ENCODE peak calls at places on chromosomes 1 and 21, in nine cellular contexts. One of them, this sample, is unnamed.

GRCh38 chr1:197838836-197839235 is 63.6 kb upstream of the DENND1B start:
- DNase-seq in activated CD4-positive, alpha-beta T cell treated with anti-CD3 and anti-CD28 coated beads, Interleukin-2, amount 50 U/mL, for 24 hours: no peak
- DNase-seq in central memory CD4-positive, alpha-beta T cell: no peak
- DNase-seq in HS-5: peak
- DNase-seq in psoas muscle: no peak
- DNase-seq in Daoy: peak
- DNase-seq in SJCRH30: no peak
- DNase-seq in CD8-positive, alpha-beta memory T cell: no peak
- DNase-seq in head of caudate nucleus: no peak
- DNase-seq in this sample: no peak

GRCh38 chr1:235391879-235392278 is 24.7 kb downstream of the TBCE start:
- DNase-seq in activated CD4-positive, alpha-beta T cell treated with anti-CD3 and anti-CD28 coated beads, Interleukin-2, amount 50 U/mL, for 24 hours: no peak
- DNase-seq in CD8-positive, alpha-beta memory T cell: no peak
- DNase-seq in Daoy: no peak
- DNase-seq in HS-5: no peak
- DNase-seq in head of caudate nucleus: no peak
- DNase-seq in SJCRH30: no peak
- DNase-seq in psoas muscle: no peak
- DNase-seq in central memory CD4-positive, alpha-beta T cell: no peak
- DNase-seq in this sample: no peak

GRCh38 chr1:212613440-212614335 is 5.1 kb downstream of the ATF3 start:
- DNase-seq in central memory CD4-positive, alpha-beta T cell: no peak
- DNase-seq in activated CD4-positive, alpha-beta T cell treated with anti-CD3 and anti-CD28 coated beads, Interleukin-2, amount 50 U/mL, for 24 hours: no peak
- DNase-seq in CD8-positive, alpha-beta memory T cell: no peak
- DNase-seq in Daoy: peak
- DNase-seq in HS-5: no peak
- DNase-seq in SJCRH30: no peak
- DNase-seq in head of caudate nucleus: no peak
- DNase-seq in psoas muscle: no peak
- DNase-seq in this sample: no peak

GRCh38 chr21:41605178-41605933 is 97.4 kb upstream of the TMPRSS2 start:
- DNase-seq in psoas muscle: no peak
- DNase-seq in head of caudate nucleus: no peak
- DNase-seq in Daoy: no peak
- DNase-seq in CD8-positive, alpha-beta memory T cell: no peak
- DNase-seq in SJCRH30: no peak
- DNase-seq in central memory CD4-positive, alpha-beta T cell: no peak
- DNase-seq in HS-5: no peak
- DNase-seq in activated CD4-positive, alpha-beta T cell treated with anti-CD3 and anti-CD28 coated beads, Interleukin-2, amount 50 U/mL, for 24 hours: no peak
- DNase-seq in this sample: peak

GRCh38 chr21:44858791-44859190 is 14.7 kb downstream of the PTTG1IP start:
- DNase-seq in head of caudate nucleus: no peak
- DNase-seq in SJCRH30: no peak
- DNase-seq in CD8-positive, alpha-beta memory T cell: no peak
- DNase-seq in psoas muscle: no peak
- DNase-seq in HS-5: no peak
- DNase-seq in Daoy: no peak
- DNase-seq in activated CD4-positive, alpha-beta T cell treated with anti-CD3 and anti-CD28 coated beads, Interleukin-2, amount 50 U/mL, for 24 hours: no peak
- DNase-seq in central memory CD4-positive, alpha-beta T cell: no peak
- DNase-seq in this sample: no peak

GRCh38 chr1:225626698-225627097 is 26.2 kb downstream of the ENAH start:
- DNase-seq in SJCRH30: no peak
- DNase-seq in HS-5: no peak
- DNase-seq in Daoy: no peak
- DNase-seq in head of caudate nucleus: no peak
- DNase-seq in psoas muscle: no peak
- DNase-seq in activated CD4-positive, alpha-beta T cell treated with anti-CD3 and anti-CD28 coated beads, Interleukin-2, amount 50 U/mL, for 24 hours: no peak
- DNase-seq in central memory CD4-positive, alpha-beta T cell: no peak
- DNase-seq in CD8-positive, alpha-beta memory T cell: no peak
- DNase-seq in this sample: no peak

GRCh38 chr1:107724648-107725047 is 240.3 kb downstream of the VAV3 start:
- DNase-seq in SJCRH30: no peak
- DNase-seq in head of caudate nucleus: no peak
- DNase-seq in central memory CD4-positive, alpha-beta T cell: no peak
- DNase-seq in HS-5: no peak
- DNase-seq in Daoy: no peak
- DNase-seq in psoas muscle: no peak
- DNase-seq in activated CD4-positive, alpha-beta T cell treated with anti-CD3 and anti-CD28 coated beads, Interleukin-2, amount 50 U/mL, for 24 hours: no peak
- DNase-seq in CD8-positive, alpha-beta memory T cell: no peak
- DNase-seq in this sample: no peak

GRCh38 chr1:30444404-30444803 is 279.0 kb downstream of the MATN1 start:
- DNase-seq in CD8-positive, alpha-beta memory T cell: no peak
- DNase-seq in Daoy: no peak
- DNase-seq in head of caudate nucleus: no peak
- DNase-seq in SJCRH30: no peak
- DNase-seq in central memory CD4-positive, alpha-beta T cell: no peak
- DNase-seq in activated CD4-positive, alpha-beta T cell treated with anti-CD3 and anti-CD28 coated beads, Interleukin-2, amount 50 U/mL, for 24 hours: no peak
- DNase-seq in psoas muscle: no peak
- DNase-seq in HS-5: no peak
- DNase-seq in this sample: no peak

GRCh38 chr1:12511516-12512468 is 106.2 kb downstream of the DHRS3 start:
- DNase-seq in CD8-positive, alpha-beta memory T cell: no peak
- DNase-seq in central memory CD4-positive, alpha-beta T cell: no peak
- DNase-seq in HS-5: no peak
- DNase-seq in head of caudate nucleus: no peak
- DNase-seq in psoas muscle: no peak
- DNase-seq in Daoy: no peak
- DNase-seq in SJCRH30: no peak
- DNase-seq in activated CD4-positive, alpha-beta T cell treated with anti-CD3 and anti-CD28 coated beads, Interleukin-2, amount 50 U/mL, for 24 hours: no peak
- DNase-seq in this sample: no peak

GRCh38 chr1:210291786-210292275 is 36.9 kb upstream of the HHAT start:
- DNase-seq in SJCRH30: no peak
- DNase-seq in activated CD4-positive, alpha-beta T cell treated with anti-CD3 and anti-CD28 coated beads, Interleukin-2, amount 50 U/mL, for 24 hours: no peak
- DNase-seq in CD8-positive, alpha-beta memory T cell: no peak
- DNase-seq in HS-5: no peak
- DNase-seq in central memory CD4-positive, alpha-beta T cell: no peak
- DNase-seq in Daoy: peak
- DNase-seq in head of caudate nucleus: no peak
- DNase-seq in psoas muscle: no peak
- DNase-seq in this sample: no peak

GRCh38 chr1:190176776-190177175 is 300.9 kb downstream of the BRINP3 start:
- DNase-seq in CD8-positive, alpha-beta memory T cell: no peak
- DNase-seq in Daoy: peak
- DNase-seq in SJCRH30: peak
- DNase-seq in psoas muscle: no peak
- DNase-seq in activated CD4-positive, alpha-beta T cell treated with anti-CD3 and anti-CD28 coated beads, Interleukin-2, amount 50 U/mL, for 24 hours: no peak
- DNase-seq in central memory CD4-positive, alpha-beta T cell: no peak
- DNase-seq in HS-5: peak
- DNase-seq in head of caudate nucleus: no peak
- DNase-seq in this sample: no peak

GRCh38 chr1:16243936-16244649 is 7.1 kb upstream of the CPLANE2 start:
- DNase-seq in HS-5: no peak
- DNase-seq in head of caudate nucleus: peak
- DNase-seq in central memory CD4-positive, alpha-beta T cell: peak
- DNase-seq in activated CD4-positive, alpha-beta T cell treated with anti-CD3 and anti-CD28 coated beads, Interleukin-2, amount 50 U/mL, for 24 hours: peak
- DNase-seq in psoas muscle: peak
- DNase-seq in Daoy: peak
- DNase-seq in CD8-positive, alpha-beta memory T cell: peak
- DNase-seq in SJCRH30: peak
- DNase-seq in this sample: no peak

GRCh38 chr1:52632732-52633290 is at the start of gene SHISAL2A:
- DNase-seq in CD8-positive, alpha-beta memory T cell: peak
- DNase-seq in HS-5: no peak
- DNase-seq in head of caudate nucleus: no peak
- DNase-seq in activated CD4-positive, alpha-beta T cell treated with anti-CD3 and anti-CD28 coated beads, Interleukin-2, amount 50 U/mL, for 24 hours: peak
- DNase-seq in central memory CD4-positive, alpha-beta T cell: peak
- DNase-seq in SJCRH30: no peak
- DNase-seq in Daoy: peak
- DNase-seq in psoas muscle: peak
- DNase-seq in this sample: no peak

GRCh38 chr1:56322211-56322610 is 257.2 kb downstream of the PLPP3 start:
- DNase-seq in CD8-positive, alpha-beta memory T cell: no peak
- DNase-seq in SJCRH30: no peak
- DNase-seq in Daoy: no peak
- DNase-seq in HS-5: no peak
- DNase-seq in central memory CD4-positive, alpha-beta T cell: no peak
- DNase-seq in activated CD4-positive, alpha-beta T cell treated with anti-CD3 and anti-CD28 coated beads, Interleukin-2, amount 50 U/mL, for 24 hours: no peak
- DNase-seq in psoas muscle: no peak
- DNase-seq in head of caudate nucleus: no peak
- DNase-seq in this sample: no peak

GRCh38 chr1:108801101-108801500 is 54.6 kb downstream of the STXBP3 start:
- DNase-seq in central memory CD4-positive, alpha-beta T cell: no peak
- DNase-seq in SJCRH30: no peak
- DNase-seq in HS-5: no peak
- DNase-seq in psoas muscle: no peak
- DNase-seq in head of caudate nucleus: no peak
- DNase-seq in Daoy: no peak
- DNase-seq in activated CD4-positive, alpha-beta T cell treated with anti-CD3 and anti-CD28 coated beads, Interleukin-2, amount 50 U/mL, for 24 hours: no peak
- DNase-seq in CD8-positive, alpha-beta memory T cell: no peak
- DNase-seq in this sample: no peak

GRCh38 chr1:213511173-213511572 is 460.1 kb downstream of the RPS6KC1 start:
- DNase-seq in HS-5: no peak
- DNase-seq in head of caudate nucleus: no peak
- DNase-seq in psoas muscle: no peak
- DNase-seq in Daoy: no peak
- DNase-seq in central memory CD4-positive, alpha-beta T cell: no peak
- DNase-seq in CD8-positive, alpha-beta memory T cell: no peak
- DNase-seq in activated CD4-positive, alpha-beta T cell treated with anti-CD3 and anti-CD28 coated beads, Interleukin-2, amount 50 U/mL, for 24 hours: no peak
- DNase-seq in SJCRH30: no peak
- DNase-seq in this sample: no peak

GRCh38 chr1:229058716-229059115 is 212.2 kb upstream of the RAB4A start:
- DNase-seq in SJCRH30: no peak
- DNase-seq in Daoy: no peak
- DNase-seq in central memory CD4-positive, alpha-beta T cell: no peak
- DNase-seq in head of caudate nucleus: no peak
- DNase-seq in CD8-positive, alpha-beta memory T cell: no peak
- DNase-seq in activated CD4-positive, alpha-beta T cell treated with anti-CD3 and anti-CD28 coated beads, Interleukin-2, amount 50 U/mL, for 24 hours: no peak
- DNase-seq in HS-5: no peak
- DNase-seq in psoas muscle: no peak
- DNase-seq in this sample: no peak

GRCh38 chr1:228073870-228074545 is 8.5 kb upstream of the ARF1 start:
- DNase-seq in psoas muscle: no peak
- DNase-seq in HS-5: no peak
- DNase-seq in SJCRH30: peak
- DNase-seq in activated CD4-positive, alpha-beta T cell treated with anti-CD3 and anti-CD28 coated beads, Interleukin-2, amount 50 U/mL, for 24 hours: no peak
- DNase-seq in central memory CD4-positive, alpha-beta T cell: no peak
- DNase-seq in Daoy: peak
- DNase-seq in head of caudate nucleus: no peak
- DNase-seq in CD8-positive, alpha-beta memory T cell: peak
- DNase-seq in this sample: no peak

GRCh38 chr21:38753114-38754100 is 52.3 kb upstream of the ETS2 start:
- DNase-seq in psoas muscle: no peak
- DNase-seq in SJCRH30: no peak
- DNase-seq in central memory CD4-positive, alpha-beta T cell: no peak
- DNase-seq in Daoy: no peak
- DNase-seq in head of caudate nucleus: no peak
- DNase-seq in HS-5: no peak
- DNase-seq in CD8-positive, alpha-beta memory T cell: no peak
- DNase-seq in activated CD4-positive, alpha-beta T cell treated with anti-CD3 and anti-CD28 coated beads, Interleukin-2, amount 50 U/mL, for 24 hours: no peak
- DNase-seq in this sample: peak

GRCh38 chr1:235093685-235094592 is 34.7 kb downstream of the TOMM20 start:
- DNase-seq in SJCRH30: peak
- DNase-seq in psoas muscle: peak
- DNase-seq in Daoy: peak
- DNase-seq in HS-5: no peak
- DNase-seq in head of caudate nucleus: peak
- DNase-seq in activated CD4-positive, alpha-beta T cell treated with anti-CD3 and anti-CD28 coated beads, Interleukin-2, amount 50 U/mL, for 24 hours: peak
- DNase-seq in CD8-positive, alpha-beta memory T cell: peak
- DNase-seq in central memory CD4-positive, alpha-beta T cell: peak
- DNase-seq in this sample: no peak

This sample was measured in LNCaP clone FGC.